ENCODE peak calls at places on chromosomes 13 and 19, in seven cellular contexts. One of them, this sample, is unnamed.

GRCh38 chr13:26022538-26023292 is 29.1 kb downstream of the SHISA2 start:
- DNase-seq in trophoblast cell: peak; percentile 98
- DNase-seq in activated effector memory CD4-positive, alpha-beta T cell treated with Interleukin-2 at 50 U/mL for 16 hours: no peak
- DNase-seq in activated T-helper 1 cell treated with anti-CD3 and anti-CD28 coated beads, Interleukin-2, amount 50 U/mL, for 16 hours: no peak
- DNase-seq in stimulated activated CD8-positive, alpha-beta memory T cell treated with anti-CD3 and anti-CD28 coated beads, Interleukin-4, amount 100 ng/mL, for 48 hours: no peak
- DNase-seq in GF-D8: no peak
- DNase-seq in GM04504: peak; percentile 12
- DNase-seq in this sample: no peak

GRCh38 chr13:21986602-21987001 is 315.7 kb downstream of the FGF9 start:
- DNase-seq in trophoblast cell: no peak
- DNase-seq in activated effector memory CD4-positive, alpha-beta T cell treated with Interleukin-2 at 50 U/mL for 16 hours: no peak
- DNase-seq in activated T-helper 1 cell treated with anti-CD3 and anti-CD28 coated beads, Interleukin-2, amount 50 U/mL, for 16 hours: no peak
- DNase-seq in stimulated activated CD8-positive, alpha-beta memory T cell treated with anti-CD3 and anti-CD28 coated beads, Interleukin-4, amount 100 ng/mL, for 48 hours: no peak
- DNase-seq in GF-D8: no peak
- DNase-seq in GM04504: no peak
- DNase-seq in this sample: no peak

GRCh38 chr19:3801412-3802096 is 15.4 kb upstream of the MATK start:
- DNase-seq in trophoblast cell: peak; percentile 14
- DNase-seq in activated effector memory CD4-positive, alpha-beta T cell treated with Interleukin-2 at 50 U/mL for 16 hours: peak; percentile 37
- DNase-seq in activated T-helper 1 cell treated with anti-CD3 and anti-CD28 coated beads, Interleukin-2, amount 50 U/mL, for 16 hours: no peak
- DNase-seq in stimulated activated CD8-positive, alpha-beta memory T cell treated with anti-CD3 and anti-CD28 coated beads, Interleukin-4, amount 100 ng/mL, for 48 hours: peak; percentile 71
- DNase-seq in GF-D8: no peak
- DNase-seq in GM04504: no peak
- DNase-seq in this sample: no peak

GRCh38 chr19:50906217-50906616 is 5.0 kb downstream of the KLK4 start:
- DNase-seq in trophoblast cell: peak; percentile 9
- DNase-seq in activated effector memory CD4-positive, alpha-beta T cell treated with Interleukin-2 at 50 U/mL for 16 hours: no peak
- DNase-seq in activated T-helper 1 cell treated with anti-CD3 and anti-CD28 coated beads, Interleukin-2, amount 50 U/mL, for 16 hours: no peak
- DNase-seq in stimulated activated CD8-positive, alpha-beta memory T cell treated with anti-CD3 and anti-CD28 coated beads, Interleukin-4, amount 100 ng/mL, for 48 hours: peak; percentile 73
- DNase-seq in GF-D8: no peak
- DNase-seq in GM04504: no peak
- DNase-seq in this sample: no peak

GRCh38 chr19:13902993-13903555 is 2.8 kb downstream of the BRME1 start:
- DNase-seq in trophoblast cell: peak; percentile 50
- DNase-seq in activated effector memory CD4-positive, alpha-beta T cell treated with Interleukin-2 at 50 U/mL for 16 hours: peak; percentile 7
- DNase-seq in activated T-helper 1 cell treated with anti-CD3 and anti-CD28 coated beads, Interleukin-2, amount 50 U/mL, for 16 hours: no peak
- DNase-seq in stimulated activated CD8-positive, alpha-beta memory T cell treated with anti-CD3 and anti-CD28 coated beads, Interleukin-4, amount 100 ng/mL, for 48 hours: no peak
- DNase-seq in GF-D8: peak; percentile 7
- DNase-seq in GM04504: no peak
- DNase-seq in this sample: no peak

GRCh38 chr19:50191270-50191669 is 12.2 kb upstream of the MYH14 start:
- DNase-seq in trophoblast cell: no peak
- DNase-seq in activated effector memory CD4-positive, alpha-beta T cell treated with Interleukin-2 at 50 U/mL for 16 hours: no peak
- DNase-seq in activated T-helper 1 cell treated with anti-CD3 and anti-CD28 coated beads, Interleukin-2, amount 50 U/mL, for 16 hours: no peak
- DNase-seq in stimulated activated CD8-positive, alpha-beta memory T cell treated with anti-CD3 and anti-CD28 coated beads, Interleukin-4, amount 100 ng/mL, for 48 hours: no peak
- DNase-seq in GF-D8: no peak
- DNase-seq in GM04504: no peak
- DNase-seq in this sample: no peak

GRCh38 chr13:112883241-112883945 is 85.6 kb upstream of the MCF2L start:
- DNase-seq in trophoblast cell: no peak
- DNase-seq in activated effector memory CD4-positive, alpha-beta T cell treated with Interleukin-2 at 50 U/mL for 16 hours: no peak
- DNase-seq in activated T-helper 1 cell treated with anti-CD3 and anti-CD28 coated beads, Interleukin-2, amount 50 U/mL, for 16 hours: no peak
- DNase-seq in stimulated activated CD8-positive, alpha-beta memory T cell treated with anti-CD3 and anti-CD28 coated beads, Interleukin-4, amount 100 ng/mL, for 48 hours: no peak
- DNase-seq in GF-D8: no peak
- DNase-seq in GM04504: no peak
- DNase-seq in this sample: no peak

GRCh38 chr13:108944760-108945159 is 315.3 kb downstream of the MYO16 start:
- DNase-seq in trophoblast cell: peak; percentile 91
- DNase-seq in activated effector memory CD4-positive, alpha-beta T cell treated with Interleukin-2 at 50 U/mL for 16 hours: no peak
- DNase-seq in activated T-helper 1 cell treated with anti-CD3 and anti-CD28 coated beads, Interleukin-2, amount 50 U/mL, for 16 hours: no peak
- DNase-seq in stimulated activated CD8-positive, alpha-beta memory T cell treated with anti-CD3 and anti-CD28 coated beads, Interleukin-4, amount 100 ng/mL, for 48 hours: no peak
- DNase-seq in GF-D8: no peak
- DNase-seq in GM04504: peak; percentile 53
- DNase-seq in this sample: no peak

GRCh38 chr19:51024924-51025323 is 1.5 kb downstream of the KLK11 start:
- DNase-seq in trophoblast cell: no peak
- DNase-seq in activated effector memory CD4-positive, alpha-beta T cell treated with Interleukin-2 at 50 U/mL for 16 hours: no peak
- DNase-seq in activated T-helper 1 cell treated with anti-CD3 and anti-CD28 coated beads, Interleukin-2, amount 50 U/mL, for 16 hours: no peak
- DNase-seq in stimulated activated CD8-positive, alpha-beta memory T cell treated with anti-CD3 and anti-CD28 coated beads, Interleukin-4, amount 100 ng/mL, for 48 hours: no peak
- DNase-seq in GF-D8: no peak
- DNase-seq in GM04504: no peak
- DNase-seq in this sample: no peak

GRCh38 chr19:13195678-13196077 is 45.5 kb downstream of the IER2 start:
- DNase-seq in trophoblast cell: peak; percentile 73
- DNase-seq in activated effector memory CD4-positive, alpha-beta T cell treated with Interleukin-2 at 50 U/mL for 16 hours: peak; percentile 45
- DNase-seq in activated T-helper 1 cell treated with anti-CD3 and anti-CD28 coated beads, Interleukin-2, amount 50 U/mL, for 16 hours: peak; percentile 38
- DNase-seq in stimulated activated CD8-positive, alpha-beta memory T cell treated with anti-CD3 and anti-CD28 coated beads, Interleukin-4, amount 100 ng/mL, for 48 hours: peak; percentile 70
- DNase-seq in GF-D8: no peak
- DNase-seq in GM04504: no peak
- DNase-seq in this sample: no peak

GRCh38 chr19:10836478-10837325 is 690 bp upstream of the TMED1 start:
- DNase-seq in trophoblast cell: no peak
- DNase-seq in activated effector memory CD4-positive, alpha-beta T cell treated with Interleukin-2 at 50 U/mL for 16 hours: no peak
- DNase-seq in activated T-helper 1 cell treated with anti-CD3 and anti-CD28 coated beads, Interleukin-2, amount 50 U/mL, for 16 hours: peak; percentile 64
- DNase-seq in stimulated activated CD8-positive, alpha-beta memory T cell treated with anti-CD3 and anti-CD28 coated beads, Interleukin-4, amount 100 ng/mL, for 48 hours: peak; percentile 89
- DNase-seq in GF-D8: peak; percentile 87
- DNase-seq in GM04504: no peak
- DNase-seq in this sample: peak; percentile 29

GRCh38 chr13:40024962-40025714 is 369.7 kb downstream of the COG6 start:
- DNase-seq in trophoblast cell: no peak
- DNase-seq in activated effector memory CD4-positive, alpha-beta T cell treated with Interleukin-2 at 50 U/mL for 16 hours: no peak
- DNase-seq in activated T-helper 1 cell treated with anti-CD3 and anti-CD28 coated beads, Interleukin-2, amount 50 U/mL, for 16 hours: no peak
- DNase-seq in stimulated activated CD8-positive, alpha-beta memory T cell treated with anti-CD3 and anti-CD28 coated beads, Interleukin-4, amount 100 ng/mL, for 48 hours: no peak
- DNase-seq in GF-D8: no peak
- DNase-seq in GM04504: no peak
- DNase-seq in this sample: no peak

GRCh38 chr13:73733691-73734090 is 400.5 kb downstream of the KLF12 start:
- DNase-seq in trophoblast cell: no peak
- DNase-seq in activated effector memory CD4-positive, alpha-beta T cell treated with Interleukin-2 at 50 U/mL for 16 hours: no peak
- DNase-seq in activated T-helper 1 cell treated with anti-CD3 and anti-CD28 coated beads, Interleukin-2, amount 50 U/mL, for 16 hours: no peak
- DNase-seq in stimulated activated CD8-positive, alpha-beta memory T cell treated with anti-CD3 and anti-CD28 coated beads, Interleukin-4, amount 100 ng/mL, for 48 hours: no peak
- DNase-seq in GF-D8: no peak
- DNase-seq in GM04504: no peak
- DNase-seq in this sample: no peak

GRCh38 chr19:3984908-3985642 is at the start of gene EEF2:
- DNase-seq in trophoblast cell: peak; percentile 96
- DNase-seq in activated effector memory CD4-positive, alpha-beta T cell treated with Interleukin-2 at 50 U/mL for 16 hours: peak; percentile 85
- DNase-seq in activated T-helper 1 cell treated with anti-CD3 and anti-CD28 coated beads, Interleukin-2, amount 50 U/mL, for 16 hours: peak; percentile 88
- DNase-seq in stimulated activated CD8-positive, alpha-beta memory T cell treated with anti-CD3 and anti-CD28 coated beads, Interleukin-4, amount 100 ng/mL, for 48 hours: peak; percentile 93
- DNase-seq in GF-D8: peak; percentile 39
- DNase-seq in GM04504: peak; percentile 74
- DNase-seq in this sample: peak; percentile 52

GRCh38 chr13:98206946-98207345 is 29.9 kb upstream of the RNF113B start:
- DNase-seq in trophoblast cell: peak; percentile 75
- DNase-seq in activated effector memory CD4-positive, alpha-beta T cell treated with Interleukin-2 at 50 U/mL for 16 hours: no peak
- DNase-seq in activated T-helper 1 cell treated with anti-CD3 and anti-CD28 coated beads, Interleukin-2, amount 50 U/mL, for 16 hours: no peak
- DNase-seq in stimulated activated CD8-positive, alpha-beta memory T cell treated with anti-CD3 and anti-CD28 coated beads, Interleukin-4, amount 100 ng/mL, for 48 hours: no peak
- DNase-seq in GF-D8: no peak
- DNase-seq in GM04504: peak; percentile 92
- DNase-seq in this sample: no peak

GRCh38 chr13:46622918-46623256 is 69.9 kb downstream of the LRCH1 start:
- DNase-seq in trophoblast cell: no peak
- DNase-seq in activated effector memory CD4-positive, alpha-beta T cell treated with Interleukin-2 at 50 U/mL for 16 hours: no peak
- DNase-seq in activated T-helper 1 cell treated with anti-CD3 and anti-CD28 coated beads, Interleukin-2, amount 50 U/mL, for 16 hours: no peak
- DNase-seq in stimulated activated CD8-positive, alpha-beta memory T cell treated with anti-CD3 and anti-CD28 coated beads, Interleukin-4, amount 100 ng/mL, for 48 hours: no peak
- DNase-seq in GF-D8: no peak
- DNase-seq in GM04504: peak; percentile 83
- DNase-seq in this sample: no peak

GRCh38 chr13:20274466-20274865 is 42.3 kb upstream of the GJB6 start:
- DNase-seq in trophoblast cell: peak; percentile 90
- DNase-seq in activated effector memory CD4-positive, alpha-beta T cell treated with Interleukin-2 at 50 U/mL for 16 hours: no peak
- DNase-seq in activated T-helper 1 cell treated with anti-CD3 and anti-CD28 coated beads, Interleukin-2, amount 50 U/mL, for 16 hours: no peak
- DNase-seq in stimulated activated CD8-positive, alpha-beta memory T cell treated with anti-CD3 and anti-CD28 coated beads, Interleukin-4, amount 100 ng/mL, for 48 hours: no peak
- DNase-seq in GF-D8: no peak
- DNase-seq in GM04504: no peak
- DNase-seq in this sample: no peak

GRCh38 chr19:13036366-13036976 is 41.2 kb downstream of the NFIX start:
- DNase-seq in trophoblast cell: peak; percentile 35
- DNase-seq in activated effector memory CD4-positive, alpha-beta T cell treated with Interleukin-2 at 50 U/mL for 16 hours: no peak
- DNase-seq in activated T-helper 1 cell treated with anti-CD3 and anti-CD28 coated beads, Interleukin-2, amount 50 U/mL, for 16 hours: no peak
- DNase-seq in stimulated activated CD8-positive, alpha-beta memory T cell treated with anti-CD3 and anti-CD28 coated beads, Interleukin-4, amount 100 ng/mL, for 48 hours: no peak
- DNase-seq in GF-D8: no peak
- DNase-seq in GM04504: no peak
- DNase-seq in this sample: no peak

GRCh38 chr13:22220186-22221160 is 549.6 kb downstream of the FGF9 start:
- DNase-seq in trophoblast cell: no peak
- DNase-seq in activated effector memory CD4-positive, alpha-beta T cell treated with Interleukin-2 at 50 U/mL for 16 hours: no peak
- DNase-seq in activated T-helper 1 cell treated with anti-CD3 and anti-CD28 coated beads, Interleukin-2, amount 50 U/mL, for 16 hours: no peak
- DNase-seq in stimulated activated CD8-positive, alpha-beta memory T cell treated with anti-CD3 and anti-CD28 coated beads, Interleukin-4, amount 100 ng/mL, for 48 hours: no peak
- DNase-seq in GF-D8: no peak
- DNase-seq in GM04504: peak; percentile 12
- DNase-seq in this sample: no peak

GRCh38 chr13:72151241-72151640 is 284.2 kb upstream of the DACH1 start:
- DNase-seq in trophoblast cell: peak; percentile 27
- DNase-seq in activated effector memory CD4-positive, alpha-beta T cell treated with Interleukin-2 at 50 U/mL for 16 hours: no peak
- DNase-seq in activated T-helper 1 cell treated with anti-CD3 and anti-CD28 coated beads, Interleukin-2, amount 50 U/mL, for 16 hours: no peak
- DNase-seq in stimulated activated CD8-positive, alpha-beta memory T cell treated with anti-CD3 and anti-CD28 coated beads, Interleukin-4, amount 100 ng/mL, for 48 hours: no peak
- DNase-seq in GF-D8: no peak
- DNase-seq in GM04504: peak; percentile 78
- DNase-seq in this sample: no peak

GRCh38 chr19:36106441-36106840 is 4.5 kb upstream of the OVOL3 start:
- DNase-seq in trophoblast cell: no peak
- DNase-seq in activated effector memory CD4-positive, alpha-beta T cell treated with Interleukin-2 at 50 U/mL for 16 hours: no peak
- DNase-seq in activated T-helper 1 cell treated with anti-CD3 and anti-CD28 coated beads, Interleukin-2, amount 50 U/mL, for 16 hours: no peak
- DNase-seq in stimulated activated CD8-positive, alpha-beta memory T cell treated with anti-CD3 and anti-CD28 coated beads, Interleukin-4, amount 100 ng/mL, for 48 hours: no peak
- DNase-seq in GF-D8: no peak
- DNase-seq in GM04504: no peak
- DNase-seq in this sample: no peak

GRCh38 chr19:38924383-38924782 is 6.2 kb downstream of the SARS2 start:
- DNase-seq in trophoblast cell: no peak
- DNase-seq in activated effector memory CD4-positive, alpha-beta T cell treated with Interleukin-2 at 50 U/mL for 16 hours: no peak
- DNase-seq in activated T-helper 1 cell treated with anti-CD3 and anti-CD28 coated beads, Interleukin-2, amount 50 U/mL, for 16 hours: no peak
- DNase-seq in stimulated activated CD8-positive, alpha-beta memory T cell treated with anti-CD3 and anti-CD28 coated beads, Interleukin-4, amount 100 ng/mL, for 48 hours: no peak
- DNase-seq in GF-D8: no peak
- DNase-seq in GM04504: no peak
- DNase-seq in this sample: no peak

GRCh38 chr19:45824041-45824471 is 8.9 kb upstream of the RSPH6A start:
- DNase-seq in trophoblast cell: no peak
- DNase-seq in activated effector memory CD4-positive, alpha-beta T cell treated with Interleukin-2 at 50 U/mL for 16 hours: no peak
- DNase-seq in activated T-helper 1 cell treated with anti-CD3 and anti-CD28 coated beads, Interleukin-2, amount 50 U/mL, for 16 hours: no peak
- DNase-seq in stimulated activated CD8-positive, alpha-beta memory T cell treated with anti-CD3 and anti-CD28 coated beads, Interleukin-4, amount 100 ng/mL, for 48 hours: no peak
- DNase-seq in GF-D8: no peak
- DNase-seq in GM04504: no peak
- DNase-seq in this sample: no peak

GRCh38 chr13:48393698-48394085 is 19.2 kb downstream of the LPAR6 start:
- DNase-seq in trophoblast cell: no peak
- DNase-seq in activated effector memory CD4-positive, alpha-beta T cell treated with Interleukin-2 at 50 U/mL for 16 hours: no peak
- DNase-seq in activated T-helper 1 cell treated with anti-CD3 and anti-CD28 coated beads, Interleukin-2, amount 50 U/mL, for 16 hours: no peak
- DNase-seq in stimulated activated CD8-positive, alpha-beta memory T cell treated with anti-CD3 and anti-CD28 coated beads, Interleukin-4, amount 100 ng/mL, for 48 hours: no peak
- DNase-seq in GF-D8: no peak
- DNase-seq in GM04504: no peak
- DNase-seq in this sample: no peak